ENCODE peak calls at places on chromosomes 12 and 14, in eight cellular contexts. V is fibroblast of mammary gland, O is fibroblast of lung, G is astrocyte of the cerebellum, U is dorsolateral prefrontal cortex, H is upper lobe of right lung, S is tibial nerve, K is choroid plexus epithelial cell. A is an unnamed sample.

GRCh38 chr12:116397148-116397547 is 119.7 kb upstream of the MED13L start:
- DNase-seq in O (peak), U (no peak), S (no peak), G (no peak), V (peak), H (no peak), K (peak), A (no peak)

GRCh38 chr14:71049435-71050147 is 142.3 kb downstream of the PCNX1 start:
- DNase-seq in S (no peak), O (peak), V (peak), H (no peak), K (peak), U (no peak), G (no peak), A (no peak)

GRCh38 chr14:59570122-59570521 is 6.5 kb downstream of the CCDC175 start:
- DNase-seq in U (no peak), O (no peak), V (no peak), K (peak), S (no peak), H (no peak), G (no peak), A (no peak)

GRCh38 chr12:70664463-70664862 is 27.2 kb upstream of the PTPRB start:
- DNase-seq in O (peak), V (no peak), G (peak), U (no peak), S (no peak), K (peak), H (no peak), A (no peak)

GRCh38 chr12:56413392-56413791 is 35.8 kb downstream of the TIMELESS start:
- DNase-seq in G (no peak), V (no peak), U (no peak), H (no peak), O (no peak), K (no peak), S (no peak), A (no peak)

GRCh38 chr12:124500232-124501079 is 67.0 kb downstream of the NCOR2 start:
- DNase-seq in G (no peak), K (peak), S (no peak), U (no peak), O (peak), H (no peak), V (no peak), A (peak)

GRCh38 chr14:89245802-89246201 is 171.2 kb downstream of the FOXN3 start:
- DNase-seq in O (no peak), V (no peak), U (no peak), S (no peak), G (no peak), H (no peak), K (no peak), A (no peak)

GRCh38 chr12:131900397-131900796 is 6.0 kb downstream of the ULK1 start:
- DNase-seq in G (no peak), O (no peak), H (no peak), V (no peak), K (no peak), U (no peak), S (no peak), A (no peak)

GRCh38 chr12:26845057-26845666 is 12.2 kb upstream of the ITPR2 start:
- DNase-seq in K (peak), O (peak), V (peak), U (no peak), H (peak), G (peak), S (peak), A (peak)

GRCh38 chr14:37027188-37027824 is 145.1 kb downstream of the SLC25A21 start:
- DNase-seq in H (no peak), V (peak), G (no peak), K (no peak), S (no peak), O (no peak), U (no peak), A (no peak)

GRCh38 chr12:12608557-12608957 is 3.1 kb upstream of the CREBL2 start:
- DNase-seq in G (no peak), S (no peak), K (peak), O (peak), V (no peak), H (no peak), U (no peak), A (no peak)

GRCh38 chr12:87827638-87828264 is 201.4 kb downstream of the C12orf50 start:
- DNase-seq in U (no peak), V (peak), H (no peak), S (no peak), K (peak), G (no peak), O (peak), A (no peak)

GRCh38 chr12:120132863-120133385 is 16.4 kb upstream of the RAB35 start:
- DNase-seq in V (no peak), O (no peak), H (no peak), K (no peak), U (no peak), S (no peak), G (no peak), A (no peak)

GRCh38 chr14:32078030-32078793 is 1.1 kb downstream of the ARHGAP5 start:
- DNase-seq in O (peak), K (peak), G (no peak), H (peak), V (peak), S (peak), U (peak), A (peak)

GRCh38 chr12:39375206-39375808 is 67.6 kb downstream of the KIF21A start:
- DNase-seq in V (no peak), O (peak), U (no peak), H (no peak), S (no peak), G (peak), K (no peak), A (no peak)

GRCh38 chr12:58313091-58313855 is 371.9 kb downstream of the ATP23 start:
- DNase-seq in K (peak), O (peak), U (no peak), V (peak), H (no peak), S (no peak), G (peak), A (no peak)

GRCh38 chr14:104872469-104873341 is 7.6 kb downstream of the CEP170B start:
- DNase-seq in S (no peak), G (no peak), K (peak), V (peak), O (peak), U (no peak), H (peak), A (peak)

GRCh38 chr12:24679135-24679534 is 269.8 kb downstream of the BCAT1 start:
- DNase-seq in G (no peak), H (no peak), S (no peak), O (peak), V (peak), K (peak), U (no peak), A (no peak)

GRCh38 chr12:16348435-16349131 is 1.1 kb downstream of the MGST1 start:
- DNase-seq in V (peak), G (no peak), H (no peak), S (no peak), K (peak), O (peak), U (no peak), A (no peak)

GRCh38 chr12:63668028-63668799 is at the start of gene DPY19L2:
- DNase-seq in V (peak), S (peak), H (peak), K (peak), G (peak), U (peak), O (peak), A (peak)

GRCh38 chr12:693937-694533 is 30.8 kb upstream of the NINJ2 start:
- DNase-seq in G (no peak), U (no peak), H (no peak), O (no peak), K (no peak), S (no peak), V (no peak), A (no peak)

GRCh38 chr12:127770123-127770522 is 496.8 kb upstream of the TMEM132C start:
- DNase-seq in K (no peak), G (no peak), V (no peak), O (no peak), H (no peak), S (no peak), U (no peak), A (no peak)

GRCh38 chr14:74258705-74259035 is 19.4 kb downstream of the VSX2 start:
- DNase-seq in U (no peak), K (no peak), H (no peak), S (no peak), O (no peak), V (no peak), G (no peak), A (no peak)
- H3K4me3 ChIP-seq in U (peak), K (no peak), H (peak), S (peak), O (no peak), V (peak), G (no peak), A (peak)

DNA sequence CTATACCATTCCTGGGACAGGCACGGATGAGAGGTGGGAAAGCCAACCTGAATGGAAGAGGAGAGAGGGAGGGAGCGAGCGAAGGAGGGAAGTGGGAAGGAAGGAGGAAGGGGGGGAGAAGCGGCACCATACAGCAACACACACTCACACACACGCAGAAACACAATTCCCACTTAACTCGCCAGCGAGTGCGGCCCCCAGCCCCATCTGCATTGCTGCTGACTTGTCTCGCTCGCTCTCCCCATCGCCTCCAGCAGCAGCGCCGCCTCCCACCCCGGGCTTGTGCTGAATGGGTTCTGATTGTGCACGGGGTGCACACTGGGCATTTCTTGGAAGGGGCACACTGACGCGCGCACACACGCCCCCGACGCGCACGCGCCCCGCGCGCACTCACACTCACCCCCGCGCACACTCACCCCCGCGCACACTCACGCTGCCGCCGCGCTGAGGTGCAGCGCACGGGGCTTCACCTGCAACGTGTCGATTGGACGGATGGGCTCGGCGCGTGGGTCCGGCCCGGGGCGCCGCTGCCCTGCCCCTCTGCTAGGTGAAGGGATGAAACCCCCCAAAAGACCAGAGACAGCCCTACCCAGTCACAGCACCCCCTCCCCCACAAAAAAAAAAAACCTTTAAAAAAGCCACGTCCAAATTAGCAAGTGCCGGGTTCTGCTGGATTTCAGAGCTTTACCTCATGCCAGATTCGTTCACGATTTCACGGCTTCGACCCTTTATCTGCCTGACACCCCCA is 680 bp downstream of the GRIN2B start:
- DNase-seq in G (no peak), O (no peak), K (no peak), H (no peak), S (no peak), U (peak), V (no peak), A (peak)
- H3K4me3 ChIP-seq in G (peak), O (no peak), K (no peak), H (peak), S (peak), U (peak), V (no peak), A (peak)

DNA sequence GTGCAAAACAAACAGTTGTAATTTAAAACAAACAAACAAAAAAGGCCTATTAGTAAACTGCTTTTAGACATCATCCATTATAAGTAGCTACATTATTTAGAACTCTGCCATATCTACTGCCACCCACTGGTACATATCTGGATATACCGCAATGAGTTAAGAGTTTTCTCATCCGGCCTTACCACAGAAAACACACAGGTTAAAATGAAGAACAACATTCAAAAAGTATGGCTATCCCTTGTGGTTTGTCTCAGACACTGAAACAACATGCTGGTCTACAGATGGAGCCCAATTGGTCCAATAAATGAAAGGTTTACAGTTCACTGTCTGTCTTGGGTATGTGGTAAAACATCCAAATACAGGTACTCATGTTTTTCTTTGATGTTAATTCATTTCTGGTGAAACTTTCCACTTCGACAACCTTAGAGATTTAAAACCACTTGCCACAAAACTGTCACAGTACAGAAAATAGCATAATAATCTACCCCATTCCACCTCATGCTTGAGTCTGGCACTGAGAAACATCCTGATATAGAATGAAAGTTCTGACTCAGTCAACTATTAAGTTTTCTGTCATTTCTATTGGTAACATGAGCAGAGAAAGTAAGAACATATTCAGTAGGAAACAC is 354.3 kb downstream of the CEP128 start:
- DNase-seq in K (peak), S (no peak), O (peak), V (peak), H (no peak), U (no peak), G (peak), A (no peak)
- H3K4me3 ChIP-seq in K (no peak), S (no peak), O (no peak), V (no peak), H (no peak), U (no peak), G (no peak), A (no peak)

GRCh38 chr12:31210104-31210503 is 115.8 kb downstream of the SINHCAF start:
- DNase-seq in S (no peak), U (no peak), V (no peak), G (no peak), K (peak), O (no peak), H (no peak), A (no peak)

GRCh38 chr12:31206038-31206670 is 119.8 kb downstream of the SINHCAF start:
- DNase-seq in S (no peak), H (no peak), U (no peak), K (peak), G (peak), O (peak), V (peak), A (no peak)

GRCh38 chr12:31203261-31203660 is 122.7 kb downstream of the SINHCAF start:
- DNase-seq in H (no peak), U (no peak), O (no peak), K (no peak), V (no peak), G (no peak), S (no peak), A (no peak)

GRCh38 chr12:31204995-31205582 is 120.9 kb downstream of the SINHCAF start:
- DNase-seq in K (peak), O (peak), U (no peak), H (no peak), V (peak), G (no peak), S (no peak), A (no peak)

GRCh38 chr12:31207799-31208465 is 118.0 kb downstream of the SINHCAF start:
- DNase-seq in U (no peak), O (no peak), G (no peak), V (no peak), H (no peak), S (no peak), K (no peak), A (no peak)
- H3K4me3 ChIP-seq in U (no peak), O (no peak), G (no peak), V (no peak), H (no peak), S (no peak), K (no peak), A (no peak)